ENCODE peak calls at places on chromosome 11, in seven cellular contexts. Q is anterior cingulate cortex; V is B cell; S is T-helper 1 cell; C is activated CD4-positive, alpha-beta T cell treated with anti-CD3 and anti-CD28 coated beads for 48 hours; A is activated CD8-positive, alpha-beta memory T cell treated with anti-CD3 and anti-CD28 coated beads for 4 hours; G is HFFc6. D is an unnamed sample.

GRCh38 chr11:62921201-62921572 is at the start of gene CHRM1:
- DNase-seq in C (no peak), A (no peak), Q (peak), V (no peak), G (no peak), S (no peak), D (no peak)

GRCh38 chr11:19934828-19935259 is 222.2 kb downstream of the NAV2 start:
- DNase-seq in Q (no peak), A (no peak), C (no peak), S (no peak), G (peak), V (no peak), D (no peak)

GRCh38 chr11:31887180-31887579 is 76.1 kb upstream of the PAX6 start:
- DNase-seq in V (no peak), A (no peak), C (peak), S (no peak), G (no peak), Q (no peak), D (no peak)

GRCh38 chr11:80980221-80980620 is 1539.4 kb upstream of the TENM4 start:
- DNase-seq in A (no peak), S (no peak), G (no peak), V (no peak), C (no peak), Q (no peak), D (no peak)

GRCh38 chr11:124799384-124800225 is 601 bp downstream of the MSANTD2 start:
- DNase-seq in S (peak), A (peak), Q (peak), C (peak), G (no peak), V (peak), D (no peak)

GRCh38 chr11:15199693-15200092 is 85.0 kb downstream of the INSC start:
- DNase-seq in Q (peak), A (no peak), G (no peak), C (no peak), S (no peak), V (no peak), D (no peak)

GRCh38 chr11:120344302-120345004 is 8.2 kb downstream of the ARHGEF12 start:
- DNase-seq in C (peak), A (no peak), Q (no peak), S (peak), G (peak), V (peak), D (no peak)

GRCh38 chr11:95140397-95141030 is 50.9 kb downstream of the ENDOD1 start:
- DNase-seq in A (no peak), C (no peak), V (no peak), G (no peak), S (no peak), Q (no peak), D (no peak)

GRCh38 chr11:35042265-35042664 is 96.7 kb upstream of the CD44 start:
- DNase-seq in C (no peak), Q (no peak), A (no peak), G (no peak), S (no peak), V (no peak), D (no peak)

GRCh38 chr11:66045177-66045639 is 3.8 kb downstream of the GAL3ST3 start:
- DNase-seq in V (peak), G (peak), S (peak), A (peak), Q (peak), C (peak), D (no peak)

GRCh38 chr11:2376751-2377451 is at the start of gene CD81:
- DNase-seq in S (peak), V (peak), G (no peak), C (peak), A (peak), Q (no peak), D (no peak)

GRCh38 chr11:11078344-11078743 is 220.5 kb upstream of the ZBED5 start:
- DNase-seq in C (no peak), S (no peak), G (peak), V (no peak), A (no peak), Q (no peak), D (no peak)

GRCh38 chr11:76962583-76963416 is 71.4 kb upstream of the B3GNT6 start:
- DNase-seq in C (no peak), S (no peak), V (no peak), Q (no peak), G (no peak), A (no peak), D (no peak)

GRCh38 chr11:6674856-6675255 is 8.3 kb downstream of the MRPL17 start:
- DNase-seq in A (no peak), Q (no peak), C (no peak), S (no peak), V (no peak), G (no peak), D (no peak)

GRCh38 chr11:74321487-74322188 is 10.2 kb upstream of the P4HA3 start:
- DNase-seq in S (no peak), Q (no peak), C (peak), A (no peak), G (no peak), V (no peak), D (peak)

GRCh38 chr11:75815345-75815983 is 454 bp downstream of the UVRAG start:
- DNase-seq in Q (no peak), C (peak), S (peak), A (peak), V (peak), G (peak), D (no peak)

GRCh38 chr11:110598725-110599124 is 113.5 kb downstream of the ARHGAP20 start:
- DNase-seq in G (no peak), S (no peak), C (no peak), A (no peak), Q (no peak), V (no peak), D (no peak)

GRCh38 chr11:124893781-124894401 is 3.8 kb downstream of the ROBO4 start:
- DNase-seq in V (no peak), C (no peak), A (no peak), G (no peak), Q (no peak), S (no peak), D (no peak)

GRCh38 chr11:112352907-112353306 is 92.2 kb upstream of the PLET1 start:
- DNase-seq in A (no peak), V (no peak), Q (no peak), S (no peak), G (no peak), C (no peak), D (no peak)

GRCh38 chr11:113577356-113578163 is 102.4 kb upstream of the DRD2 start:
- DNase-seq in S (no peak), V (no peak), A (no peak), C (no peak), Q (no peak), G (no peak), D (peak)

GRCh38 chr11:120660024-120660565 is 148.5 kb downstream of the GRIK4 start:
- DNase-seq in V (peak), Q (no peak), G (no peak), C (peak), S (no peak), A (no peak), D (no peak)

GRCh38 chr11:2685566-2686359 is 14.0 kb downstream of the KCNQ1OT1 start:
- DNase-seq in S (no peak), Q (no peak), G (no peak), A (no peak), C (no peak), V (no peak), D (no peak)

GRCh38 chr11:11380340-11380739 is 27.3 kb upstream of the CSNK2A3 start:
- DNase-seq in G (no peak), S (no peak), V (no peak), A (no peak), Q (no peak), C (no peak), D (no peak)

GRCh38 chr11:33063326-33063775 is 24.0 kb downstream of the TCP11L1 start:
- DNase-seq in C (no peak), A (no peak), G (peak), V (no peak), Q (no peak), S (no peak), D (no peak)

GRCh38 chr11:126336065-126336464 is 19.4 kb upstream of the ST3GAL4 start:
- DNase-seq in C (no peak), Q (no peak), A (no peak), V (no peak), G (no peak), S (no peak), D (no peak)

GRCh38 chr11:123421589-123421988 is 8.5 kb upstream of the GRAMD1B start:
- DNase-seq in S (no peak), C (no peak), Q (no peak), V (no peak), G (no peak), A (no peak), D (no peak)

GRCh38 chr11:117438371-117439000 is 110.8 kb downstream of the CEP164 start:
- DNase-seq in G (no peak), C (peak), Q (no peak), V (no peak), A (no peak), S (no peak), D (no peak)

GRCh38 chr11:43853766-43854165 is 26.9 kb upstream of the ALKBH3 start:
- DNase-seq in A (no peak), V (no peak), G (no peak), Q (no peak), S (no peak), C (no peak), D (no peak)

GRCh38 chr11:68164437-68164836 is 43.2 kb upstream of the CHKA start:
- DNase-seq in A (no peak), V (no peak), Q (no peak), G (peak), S (no peak), C (no peak), D (no peak)

GRCh38 chr11:133214646-133215045 is 317.7 kb downstream of the OPCML start:
- DNase-seq in C (no peak), A (no peak), Q (no peak), V (no peak), S (no peak), G (no peak), D (no peak)

GRCh38 chr11:75536786-75537629 is 11.3 kb upstream of the GDPD5 start:
- DNase-seq in V (no peak), Q (no peak), A (peak), S (no peak), C (peak), G (no peak), D (no peak)

GRCh38 chr11:110425751-110426545 is 3.8 kb upstream of the FDX1 start:
- DNase-seq in Q (no peak), S (no peak), C (no peak), V (no peak), G (peak), A (no peak), D (no peak)

GRCh38 chr11:3165152-3165705 is at the start of gene OSBPL5:
- DNase-seq in S (peak), A (no peak), G (peak), V (no peak), Q (peak), C (peak), D (no peak)

GRCh38 chr11:130474637-130475400 is 26.4 kb downstream of the ADAMTS15 start:
- DNase-seq in S (no peak), V (peak), C (no peak), A (no peak), G (no peak), Q (no peak), D (no peak)

GRCh38 chr11:117717485-117718314 is 79.3 kb downstream of the DSCAML1 start:
- DNase-seq in S (no peak), A (no peak), G (no peak), C (no peak), Q (peak), V (no peak), D (peak)

D was measured in NCI-H2081 treated with DMSO at 0.1 percent for 48 hours.